ENCODE peak calls at places on chromosomes 4 and X, in four cellular contexts. M, E, H and Y are unnamed samples.

GRCh38 chr4:73450398-73451004 is 14.5 kb downstream of the AFP start:
- DNase-seq in M (no peak), E (peak; percentile 95), H (no peak), Y (no peak)

GRCh38 chr4:95552942-95553550 is 4.3 kb upstream of the UNC5C start:
- DNase-seq in M (no peak), E (no peak), H (no peak), Y (no peak)

GRCh38 chr4:2830632-2831610 is 12.7 kb upstream of the ADD1 start:
- DNase-seq in M (peak; percentile 34), E (no peak), H (peak; percentile 15), Y (no peak)

GRCh38 chr4:77818667-77819408 is at the start of gene CNOT6L:
- DNase-seq in M (peak; percentile 92), E (peak; percentile 91), H (peak; percentile 83), Y (peak; percentile 72)

GRCh38 chr4:5976431-5976830 is 41.8 kb downstream of the C4orf50 start:
- DNase-seq in M (no peak), E (no peak), H (no peak), Y (no peak)

GRCh38 chrX:32673193-32673592 is 538.2 kb downstream of the DMD start:
- DNase-seq in M (no peak), E (no peak), H (no peak), Y (no peak)

GRCh38 chr4:175253184-175253902 is 335.2 kb downstream of the ADAM29 start:
- DNase-seq in M (no peak), E (peak; percentile 6), H (no peak), Y (no peak)

GRCh38 chr4:121182296-121182695 is 18.2 kb upstream of the TNIP3 start:
- DNase-seq in M (no peak), E (peak; percentile 14), H (no peak), Y (peak; percentile 45)

GRCh38 chr4:14072506-14072905 is 445.0 kb upstream of the BOD1L1 start:
- DNase-seq in M (no peak), E (no peak), H (no peak), Y (no peak)

DNA sequence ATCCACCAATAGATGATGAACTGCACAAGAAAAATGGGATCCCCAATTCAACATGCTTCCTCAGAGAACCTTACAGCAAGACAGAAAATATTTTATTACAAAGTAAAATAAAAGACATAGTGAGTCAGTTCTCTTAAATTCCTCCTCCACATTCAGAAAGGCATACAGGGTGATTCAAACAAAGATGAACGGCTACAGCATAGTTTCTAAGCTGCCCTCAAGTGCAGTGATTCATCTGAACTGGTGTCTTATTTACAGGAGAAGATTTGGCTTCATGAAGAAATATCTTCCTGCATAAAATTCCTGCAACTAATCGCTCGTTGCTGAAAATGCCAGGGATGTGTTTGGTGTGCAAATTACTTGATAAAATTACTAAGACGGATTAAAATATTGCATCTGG is 103.6 kb downstream of the PRKX start:
- DNase-seq in M (no peak), E (peak; percentile 84), H (no peak), Y (no peak)
- H3K36me3 ChIP-seq in M (no peaks in the 10 kb centered on the region), E (no peaks in the 10 kb centered on the region), H (no peaks in the 10 kb centered on the region), Y (no peaks in the 10 kb centered on the region)

GRCh38 chr4:98399915-98400314 is 138.7 kb downstream of the RAP1GDS1 start:
- DNase-seq in M (no peak), E (no peak), H (no peak), Y (no peak)
- H3K4me1 ChIP-seq in M (no peaks in the 10 kb centered on the region), E (no peaks in the 10 kb centered on the region), H (no peaks in the 10 kb centered on the region), Y (no peaks in the 10 kb centered on the region)

GRCh38 chr4:877502-877901 is 51.6 kb upstream of the CPLX1 start:
- DNase-seq in M (no peak), E (no peak), H (no peak), Y (no peak)
- H3K36me3 ChIP-seq in M (peaks cover 100% of the 10 kb centered on the region), E (peaks cover 15% of the 10 kb centered on the region), H (peaks cover 22% of the 10 kb centered on the region), Y (peaks cover 30% of the 10 kb centered on the region)

DNA sequence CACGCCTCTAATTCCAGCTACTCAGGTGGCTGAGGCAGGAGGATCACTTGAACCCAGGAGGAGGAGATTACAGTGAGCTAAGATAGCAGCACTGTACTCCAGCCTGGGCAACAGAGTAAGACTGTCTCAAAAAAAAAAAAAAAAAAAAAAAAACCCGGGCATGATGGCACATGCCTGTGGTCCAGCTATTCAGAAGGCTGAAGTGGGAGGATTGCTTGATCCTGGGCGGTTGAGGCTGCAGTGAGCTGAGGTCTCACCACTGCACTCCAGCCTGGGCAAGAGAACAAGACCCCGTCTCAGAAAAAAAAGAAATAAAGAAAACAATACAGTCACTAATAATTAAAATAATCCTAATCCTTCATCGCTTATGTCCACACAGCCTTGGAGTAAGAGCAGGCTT is 68.1 kb downstream of the APBB2 start:
- DNase-seq in M (no peak), E (peak; percentile 36), H (no peak), Y (no peak)
- H3K4me1 ChIP-seq in M (peaks cover 50% of the 10 kb centered on the region), E (peaks cover 72% of the 10 kb centered on the region), H (peaks cover 44% of the 10 kb centered on the region), Y (no peaks in the 10 kb centered on the region)

GRCh38 chr4:1332686-1333085 is 14.3 kb upstream of the UVSSA start:
- DNase-seq in M (peak; percentile 44), E (no peak), H (no peak), Y (no peak)
- H3K36me3 ChIP-seq in M (peaks cover 65% of the 10 kb centered on the region), E (peaks cover 21% of the 10 kb centered on the region), H (peaks cover 9% of the 10 kb centered on the region), Y (peaks cover 19% of the 10 kb centered on the region)

GRCh38 chrX:13697440-13697839 is 8.5 kb downstream of the RAB9A start:
- DNase-seq in M (no peak), E (peak; percentile 33), H (no peak), Y (no peak)
- H3K4me1 ChIP-seq in M (peaks cover 48% of the 10 kb centered on the region), E (peaks cover 44% of the 10 kb centered on the region), H (peaks cover 35% of the 10 kb centered on the region), Y (peaks cover 6% of the 10 kb centered on the region)

GRCh38 chrX:54811301-54811885 is 3.8 kb downstream of the MAGED2 start:
- DNase-seq in M (no peak), E (no peak), H (no peak), Y (no peak)
- H3K36me3 ChIP-seq in M (peaks cover 60% of the 10 kb centered on the region), E (no peaks in the 10 kb centered on the region), H (peaks cover 48% of the 10 kb centered on the region), Y (peaks cover 7% of the 10 kb centered on the region)